ENCODE peak calls at places on chromosomes 2 and 18, in ten cellular contexts. N, M, Z, G, O, K, Y, X, W and D are unnamed samples.

GRCh38 chr18:12288406-12288762 is 19.7 kb upstream of the TUBB6 start:
- DNase-seq in N (no peak), M (no peak), Z (no peak), G (no peak), O (no peak), K (no peak), Y (no peak), X (no peak), W (no peak), D (no peak)

GRCh38 chr2:197705143-197705911 is at the start of gene MARS2:
- DNase-seq in N (peak; percentile 95), M (peak; percentile 79), Z (peak; percentile 95), G (peak; percentile 92), O (peak; percentile 96), K (peak; percentile 82), Y (peak; percentile 89), X (peak; percentile 90), W (peak; percentile 95), D (peak; percentile 93)

GRCh38 chr2:150495993-150496627 is 8.6 kb upstream of the RND3 start:
- DNase-seq in N (no peak), M (peak; percentile 89), Z (no peak), G (no peak), O (no peak), K (peak; percentile 90), Y (no peak), X (peak; percentile 97), W (no peak), D (no peak)

GRCh38 chr2:58666571-58666970 is 425.4 kb upstream of the FANCL start:
- DNase-seq in N (no peak), M (no peak), Z (no peak), G (no peak), O (no peak), K (no peak), Y (no peak), X (no peak), W (no peak), D (no peak)

GRCh38 chr18:3649559-3650426 is 199.8 kb downstream of the TGIF1 start:
- DNase-seq in N (no peak), M (peak; percentile 75), Z (no peak), G (peak; percentile 30), O (no peak), K (peak; percentile 18), Y (no peak), X (peak; percentile 76), W (no peak), D (no peak)

GRCh38 chr2:71813801-71814470 is 333.7 kb downstream of the CYP26B1 start:
- DNase-seq in N (no peak), M (no peak), Z (no peak), G (no peak), O (no peak), K (no peak), Y (no peak), X (peak; percentile 70), W (no peak), D (no peak)

GRCh38 chr2:126662623-126663022 is 6.7 kb downstream of the GYPC start:
- DNase-seq in N (no peak), M (no peak), Z (no peak), G (no peak), O (no peak), K (no peak), Y (no peak), X (no peak), W (no peak), D (no peak)

GRCh38 chr2:172976816-172977215 is 98.8 kb upstream of the MAP3K20 start:
- DNase-seq in N (no peak), M (no peak), Z (no peak), G (no peak), O (no peak), K (no peak), Y (no peak), X (no peak), W (no peak), D (no peak)

GRCh38 chr2:118672571-118673158 is 174.8 kb downstream of the EN1 start:
- DNase-seq in N (no peak), M (no peak), Z (no peak), G (peak; percentile 20), O (no peak), K (no peak), Y (no peak), X (no peak), W (no peak), D (no peak)

GRCh38 chr2:54058449-54058848 is 57.0 kb upstream of the ACYP2 start:
- DNase-seq in N (no peak), M (no peak), Z (no peak), G (no peak), O (no peak), K (no peak), Y (no peak), X (no peak), W (no peak), D (no peak)

GRCh38 chr2:117957616-117958015 is 56.3 kb downstream of the CCDC93 start:
- DNase-seq in N (no peak), M (peak; percentile 72), Z (no peak), G (no peak), O (no peak), K (no peak), Y (no peak), X (no peak), W (no peak), D (no peak)

GRCh38 chr2:200275281-200276103 is 31.0 kb upstream of the SPATS2L start:
- DNase-seq in N (no peak), M (no peak), Z (no peak), G (no peak), O (no peak), K (no peak), Y (no peak), X (peak; percentile 43), W (no peak), D (no peak)

GRCh38 chr2:11177871-11178598 is 22.8 kb downstream of the SLC66A3 start:
- DNase-seq in N (peak; percentile 18), M (no peak), Z (no peak), G (no peak), O (no peak), K (no peak), Y (no peak), X (peak; percentile 35), W (no peak), D (no peak)

GRCh38 chr2:134722728-134723127 is 3.9 kb upstream of the TMEM163 start:
- DNase-seq in N (no peak), M (no peak), Z (peak; percentile 37), G (no peak), O (no peak), K (no peak), Y (no peak), X (no peak), W (no peak), D (no peak)
- TF ChIP-seq CTCF in N (peak; percentile 18), M (peak; percentile 12), Z (peak; percentile 49), G (peak; percentile 15), O (peak; percentile 31), K (no peak), Y (no peak), X (no peak), W (no peak), D (peak; percentile 43)

DNA sequence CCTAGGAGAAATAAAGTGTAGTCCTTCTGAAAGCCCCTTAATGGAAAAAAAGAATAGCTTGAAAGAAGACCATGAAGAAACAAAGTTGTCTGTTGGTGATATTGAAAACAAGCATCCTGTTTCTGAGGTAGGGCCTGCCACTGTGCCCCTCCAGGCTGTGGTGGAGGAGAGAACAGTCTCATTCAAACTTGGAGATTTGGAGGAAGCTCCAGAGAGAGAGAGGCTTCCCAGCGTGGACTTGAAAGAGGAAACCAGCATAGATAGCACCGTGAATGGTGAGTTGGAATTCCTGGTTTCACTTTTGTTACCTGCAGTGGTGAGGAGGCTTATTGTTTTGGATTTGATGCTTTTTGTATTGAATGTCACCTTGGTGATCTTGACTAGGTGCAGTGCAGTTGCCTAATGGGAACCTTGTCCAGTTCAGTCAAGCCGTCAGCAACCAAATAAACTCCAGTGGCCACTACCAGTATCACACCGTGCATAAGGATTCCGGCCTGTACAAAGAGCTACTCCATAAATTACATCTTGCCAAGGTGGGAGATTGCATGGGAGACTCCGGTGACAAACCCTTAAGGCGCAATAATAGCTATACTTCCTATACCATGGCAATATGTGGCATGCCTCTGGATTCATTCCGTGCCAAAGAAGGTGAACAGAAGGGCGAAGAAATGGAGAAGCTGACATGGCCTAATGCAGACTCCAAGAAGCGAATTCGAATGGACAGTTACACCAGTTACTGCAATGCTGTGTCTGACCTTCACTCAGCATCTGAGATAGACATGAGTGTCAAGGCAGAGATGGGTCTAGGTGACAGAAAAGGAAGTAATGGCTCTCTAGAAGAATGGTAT is 13.3 kb downstream of the SLC20A1 start:
- DNase-seq in N (no peak), M (no peak), Z (no peak), G (no peak), O (no peak), K (no peak), Y (no peak), X (no peak), W (no peak), D (no peak)
- TF ChIP-seq CTCF in N (no peak), M (no peak), Z (no peak), G (no peak), O (no peak), K (no peak), Y (no peak), X (no peak), W (no peak), D (no peak)

DNA sequence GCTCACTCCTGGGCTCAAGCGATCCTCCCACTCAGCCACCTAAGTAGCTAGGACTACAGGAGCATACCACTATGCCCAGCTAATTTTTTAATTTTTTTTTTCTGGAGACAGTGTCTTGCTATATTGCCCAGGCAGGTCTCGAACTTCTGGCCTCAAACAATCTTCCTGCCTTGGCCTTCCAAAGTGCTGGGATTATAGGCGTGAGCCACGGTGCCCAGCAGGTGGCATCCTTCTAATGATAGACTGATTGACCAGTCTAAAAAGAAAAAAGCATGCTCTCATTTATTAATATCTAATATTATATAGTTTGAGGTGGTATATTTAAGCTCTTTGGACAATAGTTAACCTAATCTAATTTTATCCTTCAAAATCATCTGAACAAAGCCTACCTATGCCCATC is 198.6 kb downstream of the CAMKMT start:
- DNase-seq in N (peak; percentile 42), M (peak; percentile 12), Z (peak; percentile 21), G (peak; percentile 54), O (no peak), K (no peak), Y (no peak), X (no peak), W (peak; percentile 31), D (no peak)
- TF ChIP-seq CTCF in N (peak; percentile 52), M (peak; percentile 34), Z (peak; percentile 12), G (peak; percentile 15), O (peak; percentile 54), K (no peak), Y (no peak), X (no peak), W (no peak), D (no peak)

DNA sequence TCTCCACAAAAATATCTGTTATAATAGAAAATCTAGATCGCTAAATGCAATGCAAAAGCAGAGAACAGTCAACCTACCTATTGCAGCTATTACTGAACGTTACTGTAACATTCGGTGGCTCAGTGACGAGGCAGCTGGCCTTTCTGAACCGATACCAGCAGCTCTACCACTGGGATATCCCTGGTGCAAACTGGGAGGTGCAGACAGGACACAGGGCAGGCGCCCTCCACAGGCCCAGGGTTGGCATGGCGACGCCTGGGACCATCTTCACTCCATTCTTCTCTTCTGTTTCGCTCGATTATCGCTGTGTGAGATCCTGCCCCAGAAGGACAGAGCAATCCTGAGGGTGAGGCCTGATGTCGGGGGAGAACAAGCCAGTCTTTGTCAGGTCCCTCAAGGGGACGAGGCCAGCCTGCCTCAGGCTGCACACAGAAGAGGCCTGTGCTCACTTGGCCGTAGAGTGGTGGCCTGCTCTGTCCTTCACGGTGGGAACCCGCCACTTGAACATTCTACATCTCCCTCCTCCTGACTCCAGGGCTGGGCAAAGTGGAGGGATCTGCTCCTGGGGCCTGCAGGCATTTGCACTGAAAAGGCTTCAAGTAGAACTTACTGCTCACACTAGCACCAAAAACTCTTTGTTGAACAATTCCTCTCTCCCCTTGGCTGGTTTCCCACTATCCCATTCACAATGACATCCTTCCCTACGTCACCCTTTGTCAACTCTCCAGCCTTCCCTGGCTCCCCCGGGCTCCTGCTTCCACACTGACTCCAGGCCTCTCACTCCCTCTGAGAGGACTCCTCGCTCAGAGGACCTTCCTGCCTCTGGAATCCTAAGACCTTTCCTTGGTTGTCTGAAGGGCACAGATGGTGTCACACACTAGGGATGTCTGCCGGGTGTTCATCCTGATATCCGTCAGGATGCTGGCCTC is 49.7 kb downstream of the CYRIA start:
- DNase-seq in N (no peak), M (no peak), Z (no peak), G (no peak), O (no peak), K (no peak), Y (no peak), X (no peak), W (no peak), D (no peak)
- TF ChIP-seq CTCF in N (no peak), M (no peak), Z (no peak), G (no peak), O (peak; percentile 5), K (no peak), Y (no peak), X (no peak), W (no peak), D (no peak)